ENCODE peak calls at places on chromosomes 4 and X, in seven cellular contexts. W, S, N, G, Q, T and Z are unnamed samples.

GRCh38 chrX:148928803-148929202 is 428.4 kb downstream of the AFF2 start:
- DNase-seq in W (no peak), S (no peak), N (no peak), G (no peak), Q (peak; percentile 1), T (no peak), Z (no peak)

GRCh38 chrX:109696146-109696740 is 36.8 kb downstream of the ACSL4 start:
- DNase-seq in W (no peak), S (no peak), N (no peak), G (no peak), Q (no peak), T (no peak), Z (no peak)

GRCh38 chr4:25756503-25756902 is 100.9 kb downstream of the SLC34A2 start:
- DNase-seq in W (no peak), S (no peak), N (no peak), G (no peak), Q (peak; percentile 29), T (no peak), Z (no peak)

GRCh38 chrX:153347530-153347929 is 13.6 kb downstream of the ZNF275 start:
- DNase-seq in W (no peak), S (peak; percentile 62), N (no peak), G (no peak), Q (no peak), T (no peak), Z (no peak)

GRCh38 chrX:55039471-55039870 is 8.7 kb upstream of the ALAS2 start:
- DNase-seq in W (no peak), S (no peak), N (no peak), G (no peak), Q (no peak), T (no peak), Z (no peak)

GRCh38 chrX:150664290-150664689 is 28.9 kb upstream of the MTMR1 start:
- DNase-seq in W (no peak), S (no peak), N (no peak), G (peak; percentile 39), Q (no peak), T (peak; percentile 70), Z (peak; percentile 88)

GRCh38 chr4:130486186-130486585 is 1390.2 kb downstream of the C4orf33 start:
- DNase-seq in W (no peak), S (no peak), N (no peak), G (no peak), Q (peak; percentile 49), T (no peak), Z (no peak)

GRCh38 chr4:185833055-185833598 is 21.1 kb upstream of the SORBS2 start:
- DNase-seq in W (no peak), S (no peak), N (no peak), G (no peak), Q (peak; percentile 21), T (no peak), Z (peak; percentile 82)

GRCh38 chr4:76790377-76790776 is 107.6 kb downstream of the SOWAHB start:
- DNase-seq in W (no peak), S (no peak), N (no peak), G (no peak), Q (no peak), T (no peak), Z (no peak)

GRCh38 chr4:102678107-102678506 is 82.7 kb downstream of the MANBA start:
- DNase-seq in W (no peak), S (no peak), N (no peak), G (no peak), Q (no peak), T (no peak), Z (no peak)

GRCh38 chrX:10854594-10854993 is 234.2 kb upstream of the MID1 start:
- DNase-seq in W (no peak), S (no peak), N (no peak), G (no peak), Q (no peak), T (no peak), Z (no peak)

GRCh38 chr4:83387922-83388676 is 53.5 kb upstream of the HPSE start:
- DNase-seq in W (no peak), S (no peak), N (no peak), G (no peak), Q (no peak), T (peak; percentile 49), Z (peak; percentile 20)

GRCh38 chr4:56129431-56129861 is 180.7 kb downstream of the CEP135 start:
- DNase-seq in W (no peak), S (peak; percentile 6), N (no peak), G (no peak), Q (no peak), T (no peak), Z (peak; percentile 38)

GRCh38 chrX:132843387-132843786 is 115.0 kb downstream of the HS6ST2 start:
- DNase-seq in W (no peak), S (no peak), N (no peak), G (no peak), Q (no peak), T (no peak), Z (no peak)

GRCh38 chrX:1134976-1135375 is 77.5 kb downstream of the CRLF2 start:
- DNase-seq in W (no peak), S (no peak), N (peak; percentile 42), G (no peak), Q (no peak), T (no peak), Z (no peak)

GRCh38 chr4:22668301-22668700 is 24.4 kb upstream of the GBA3 start:
- DNase-seq in W (no peak), S (no peak), N (no peak), G (no peak), Q (peak; percentile 22), T (no peak), Z (no peak)

GRCh38 chrX:72308566-72309296 is 3.0 kb upstream of the CITED1 start:
- DNase-seq in W (peak; percentile 73), S (no peak), N (peak; percentile 59), G (peak; percentile 63), Q (peak; percentile 50), T (peak; percentile 64), Z (peak; percentile 67)

GRCh38 chrX:120485562-120486520 is 16.7 kb upstream of the LAMP2 start:
- DNase-seq in W (peak; percentile 71), S (peak; percentile 88), N (peak; percentile 63), G (peak; percentile 59), Q (peak; percentile 69), T (peak; percentile 72), Z (peak; percentile 83)

GRCh38 chrX:68488657-68489056 is 10.2 kb upstream of the YIPF6 start:
- DNase-seq in W (no peak), S (no peak), N (no peak), G (no peak), Q (no peak), T (no peak), Z (no peak)

GRCh38 chr4:1726146-1726934 is 5.0 kb downstream of the TACC3 start:
- DNase-seq in W (peak; percentile 79), S (peak; percentile 85), N (peak; percentile 86), G (peak; percentile 89), Q (peak; percentile 78), T (peak; percentile 88), Z (peak; percentile 93)

GRCh38 chr4:8199594-8200301 is 658 bp downstream of the SH3TC1 start:
- DNase-seq in W (no peak), S (peak; percentile 82), N (no peak), G (no peak), Q (no peak), T (no peak), Z (peak; percentile 48)

GRCh38 chrX:107541244-107541643 is 87.1 kb upstream of the PRPS1 start:
- DNase-seq in W (no peak), S (no peak), N (no peak), G (no peak), Q (peak; percentile 52), T (no peak), Z (no peak)

GRCh38 chr4:74873545-74874295 is 59.2 kb upstream of the PARM1 start:
- DNase-seq in W (no peak), S (no peak), N (no peak), G (no peak), Q (no peak), T (no peak), Z (no peak)

GRCh38 chrX:40157228-40158035 is 59.7 kb upstream of the BCOR start:
- DNase-seq in W (no peak), S (no peak), N (no peak), G (no peak), Q (no peak), T (no peak), Z (no peak)

GRCh38 chrX:132956421-132957210 is 1.8 kb downstream of the HS6ST2 start:
- DNase-seq in W (peak; percentile 21), S (peak; percentile 70), N (no peak), G (no peak), Q (no peak), T (no peak), Z (no peak)

GRCh38 chr4:29970626-29971025 is 749.5 kb upstream of the PCDH7 start:
- DNase-seq in W (no peak), S (no peak), N (no peak), G (no peak), Q (no peak), T (no peak), Z (no peak)

GRCh38 chr4:184782731-184783472 is 42.9 kb downstream of the ACSL1 start:
- DNase-seq in W (no peak), S (no peak), N (no peak), G (no peak), Q (no peak), T (no peak), Z (no peak)
- H3K4me3 ChIP-seq in W (no peak overlapping the region), S (no peak overlapping the region), N (no peak overlapping the region), G (no peak overlapping the region), Q (no peak overlapping the region), T (no peak overlapping the region), Z (no peak overlapping the region)

DNA sequence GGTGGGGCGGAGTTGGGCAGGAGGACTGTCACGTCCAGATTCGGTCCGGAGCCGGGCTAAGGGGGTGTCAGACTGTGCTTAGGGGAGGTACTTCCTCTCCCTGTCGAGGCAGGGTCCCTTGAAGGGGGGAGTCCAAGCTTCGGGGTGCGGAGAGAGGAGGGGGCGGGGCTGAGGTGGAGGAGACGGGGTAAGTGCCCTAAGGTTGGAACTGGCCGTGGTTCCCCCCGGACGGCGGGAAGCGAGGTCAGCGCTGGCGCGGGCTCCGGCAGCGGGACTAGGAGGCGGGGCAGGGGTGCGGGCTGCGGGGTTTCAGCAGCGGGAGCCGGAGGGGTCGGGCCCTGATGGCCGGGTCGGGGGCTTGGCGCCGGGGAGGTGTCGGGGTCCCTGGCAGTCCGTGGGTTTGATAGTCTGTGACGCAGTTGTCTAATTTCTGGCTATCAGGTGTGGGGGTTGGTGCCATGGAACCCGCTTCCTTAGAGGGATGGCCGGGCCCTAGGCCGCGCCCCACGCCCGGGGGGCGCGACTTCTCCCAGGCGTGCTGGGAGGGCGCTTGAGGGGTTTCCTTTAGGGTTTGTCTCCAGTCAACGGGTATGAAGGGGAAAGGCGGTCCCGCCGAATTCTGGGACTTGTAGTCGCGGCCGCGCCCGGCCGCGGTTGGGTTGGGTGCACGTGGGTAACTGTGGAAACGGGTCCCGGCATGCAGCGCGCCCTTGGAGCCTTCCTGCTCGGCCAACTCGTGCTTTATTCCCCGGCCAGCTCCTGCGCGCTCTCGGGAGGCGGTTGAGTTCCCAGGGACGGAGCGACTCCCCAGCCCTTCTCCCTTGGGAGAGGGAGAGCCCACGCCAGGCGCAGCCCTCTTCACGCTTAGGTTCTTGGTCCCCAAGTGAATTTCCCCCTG is 1.5 kb downstream of the DCUN1D4 start:
- DNase-seq in W (peak; percentile 90), S (peak; percentile 97), N (peak; percentile 92), G (peak; percentile 95), Q (peak; percentile 90), T (peak; percentile 96), Z (peak; percentile 97)
- TF ChIP-seq POLR2A in W (peak; percentile 44), S (peak; percentile 62), N (peak; percentile 18), G (peak; percentile 68), Q (no peak), T (peak; percentile 8), Z (peak; percentile 47)

GRCh38 chrX:25019707-25020390 is 4.1 kb upstream of the ARX start:
- DNase-seq in W (no peak), S (no peak), N (no peak), G (no peak), Q (no peak), T (no peak), Z (no peak)
- H3K4me3 ChIP-seq in W (peak overlapping the region; percentile 29), S (no peak overlapping the region), N (no peak overlapping the region), G (no peak overlapping the region), Q (no peak overlapping the region), T (no peak overlapping the region), Z (no peak overlapping the region)

GRCh38 chrX:154408659-154409221 is 314 bp downstream of the DNASE1L1 start:
- DNase-seq in W (no peak), S (no peak), N (no peak), G (no peak), Q (no peak), T (no peak), Z (no peak)
- TF ChIP-seq POLR2A in W (no peak), S (no peak), N (no peak), G (no peak), Q (peak; percentile 6), T (no peak), Z (no peak)